ENCODE peak calls at places on chromosomes 12 and 14, in four cellular contexts. W is K562, N is dermis blood vessel endothelial cell, T is RPMI8226. A is an unnamed sample.

GRCh38 chr12:95848575-95849388 is 10.0 kb upstream of the SNRPF start:
- DNase-seq in W (no peak), N (peak; percentile 77), T (peak; percentile 17), A (no peak)

GRCh38 chr14:91396959-91397815 is 20.4 kb downstream of the CCDC88C start:
- DNase-seq in W (no peak), N (peak; percentile 34), T (peak; percentile 88), A (peak; percentile 79)

GRCh38 chr14:70635971-70636595 is 5.6 kb upstream of the TTC9 start:
- DNase-seq in W (no peak), N (no peak), T (no peak), A (no peak)

GRCh38 chr12:11877869-11878780 is 192.6 kb upstream of the BCL2L14 start:
- DNase-seq in W (no peak), N (peak; percentile 80), T (no peak), A (peak; percentile 7)

GRCh38 chr14:104827173-104828055 is 26.5 kb downstream of the ZBTB42 start:
- DNase-seq in W (peak; percentile 78), N (peak; percentile 70), T (peak; percentile 65), A (peak; percentile 55)

GRCh38 chr12:11630046-11630706 is 19.3 kb upstream of the ETV6 start:
- DNase-seq in W (no peak), N (no peak), T (peak; percentile 59), A (no peak)

GRCh38 chr14:77151918-77152588 is 10.5 kb upstream of the ZDHHC22 start:
- DNase-seq in W (peak; percentile 39), N (peak; percentile 32), T (no peak), A (no peak)

GRCh38 chr12:9109737-9110491 is 5.8 kb downstream of the A2M start:
- DNase-seq in W (no peak), N (no peak), T (no peak), A (no peak)

GRCh38 chr12:109165599-109165998 is 49.2 kb downstream of the ACACB start:
- DNase-seq in W (no peak), N (no peak), T (no peak), A (no peak)

GRCh38 chr14:35821546-35822411 is 4.4 kb upstream of the BRMS1L start:
- DNase-seq in W (peak; percentile 32), N (peak; percentile 54), T (peak; percentile 30), A (no peak)

A was measured in upper lobe of left lung.